ENCODE peak calls at places on chromosomes 6 and 20, in four cellular contexts. Y, I, P and G are unnamed samples.

GRCh38 chr6:1789092-1789491 is 179.4 kb downstream of the FOXC1 start:
- DNase-seq in Y (no peak), I (no peak), P (no peak), G (no peak)

GRCh38 chr6:139965393-139965792 is 590.9 kb upstream of the CITED2 start:
- DNase-seq in Y (no peak), I (no peak), P (no peak), G (no peak)

GRCh38 chr20:21607971-21608735 is 94.3 kb upstream of the NKX2-2 start:
- DNase-seq in Y (no peak), I (no peak), P (no peak), G (no peak)

GRCh38 chr20:53706008-53706481 is 112.4 kb upstream of the ZNF217 start:
- DNase-seq in Y (no peak), I (no peak), P (no peak), G (no peak)

GRCh38 chr20:49583669-49584417 is 15.9 kb upstream of the PTGIS start:
- DNase-seq in Y (peak), I (no peak), P (no peak), G (peak)

GRCh38 chr6:56840467-56841371 is 114.2 kb upstream of the BEND6 start:
- DNase-seq in Y (no peak), I (peak), P (no peak), G (no peak)

GRCh38 chr20:872855-873520 is 39.5 kb downstream of the FAM110A start:
- DNase-seq in Y (no peak), I (no peak), P (no peak), G (no peak)

GRCh38 chr20:23078994-23079364 is 7.1 kb downstream of the CD93 start:
- DNase-seq in Y (no peak), I (no peak), P (no peak), G (no peak)

GRCh38 chr6:45496085-45496433 is 118.3 kb upstream of the SUPT3H start:
- DNase-seq in Y (no peak), I (no peak), P (no peak), G (no peak)

GRCh38 chr6:51273228-51273961 is 454.7 kb downstream of the TFAP2B start:
- DNase-seq in Y (no peak), I (no peak), P (no peak), G (no peak)

GRCh38 chr6:44828780-44829179 is 441.3 kb downstream of the CDC5L start:
- DNase-seq in Y (no peak), I (no peak), P (no peak), G (no peak)

GRCh38 chr20:46400828-46401477 is 5.5 kb downstream of the ELMO2 start:
- DNase-seq in Y (no peak), I (peak), P (no peak), G (no peak)

GRCh38 chr20:45343867-45344721 is 4.1 kb downstream of the SDC4 start:
- DNase-seq in Y (peak), I (peak), P (no peak), G (peak)

GRCh38 chr6:97059473-97059872 is 134.9 kb downstream of the KLHL32 start:
- DNase-seq in Y (no peak), I (no peak), P (no peak), G (no peak)

GRCh38 chr6:163745566-163746400 is 331.3 kb downstream of the QKI start:
- DNase-seq in Y (no peak), I (peak), P (no peak), G (no peak)

GRCh38 chr20:19264191-19264590 is 51.7 kb downstream of the SLC24A3 start:
- DNase-seq in Y (no peak), I (no peak), P (no peak), G (no peak)

GRCh38 chr6:84872996-84873395 is 108.6 kb upstream of the TBX18 start:
- DNase-seq in Y (no peak), I (no peak), P (no peak), G (no peak)

GRCh38 chr6:37926661-37927060 is 107.1 kb downstream of the ZFAND3 start:
- DNase-seq in Y (no peak), I (no peak), P (no peak), G (no peak)

GRCh38 chr6:93701526-93701925 is 282.2 kb upstream of the EPHA7 start:
- DNase-seq in Y (no peak), I (no peak), P (no peak), G (no peak)

GRCh38 chr6:142926494-142927273 is 18.3 kb downstream of the HIVEP2 start:
- DNase-seq in Y (peak), I (peak), P (peak), G (peak)

GRCh38 chr20:571754-572331 is 28.3 kb upstream of the CSNK2A1 start:
- DNase-seq in Y (peak), I (no peak), P (no peak), G (no peak)

GRCh38 chr6:106431405-106431804 is 70.9 kb downstream of the CRYBG1 start:
- DNase-seq in Y (no peak), I (no peak), P (no peak), G (no peak)

GRCh38 chr6:144264270-144265060 is 20.7 kb upstream of the UTRN start:
- DNase-seq in Y (no peak), I (peak), P (no peak), G (no peak)

GRCh38 chr20:51237278-51237677 is 214.4 kb upstream of the KCNG1 start:
- DNase-seq in Y (no peak), I (no peak), P (no peak), G (no peak)

GRCh38 chr20:58416832-58417231 is 27.8 kb downstream of the VAPB start:
- DNase-seq in Y (no peak), I (no peak), P (no peak), G (no peak)

GRCh38 chr20:20396794-20397193 is 28.9 kb downstream of the INSM1 start:
- DNase-seq in Y (no peak), I (no peak), P (no peak), G (no peak)

GRCh38 chr20:49641683-49642649 is 71.7 kb downstream of the B4GALT5 start:
- DNase-seq in Y (no peak), I (no peak), P (no peak), G (no peak)

GRCh38 chr20:6765469-6766058 is 1.9 kb upstream of the BMP2 start:
- DNase-seq in Y (no peak), I (peak), P (no peak), G (no peak)

GRCh38 chr20:23640018-23640872 is 2.5 kb upstream of the CST3 start:
- DNase-seq in Y (no peak), I (no peak), P (no peak), G (no peak)